ENCODE peak calls at places on chromosomes 16 and 17, in six cellular contexts. M is psoas muscle; X is NCI-H2171; O is cardiac muscle cell; N is T-helper 1 cell; P is stimulated activated CD4-positive, alpha-beta T cell treated with anti-CD3 and anti-CD28 coated beads, Interleukin-1b, Interleukin-23, amount 100 ng/mL, for 24 hours. S is an unnamed sample.

GRCh38 chr17:40326014-40326831 is 17.2 kb downstream of the RARA start:
- DNase-seq in M (peak), X (no peak), O (no peak), N (peak), P (no peak), S (peak)

GRCh38 chr17:50074227-50074626 is 18.3 kb downstream of the ITGA3 start:
- DNase-seq in M (no peak), X (no peak), O (no peak), N (no peak), P (no peak), S (no peak)

GRCh38 chr16:88073201-88073721 is 122.0 kb downstream of the BANP start:
- DNase-seq in M (peak), X (no peak), O (no peak), N (no peak), P (no peak), S (no peak)

GRCh38 chr16:50213939-50214519 is 52.3 kb upstream of the ADCY7 start:
- DNase-seq in M (no peak), X (no peak), O (peak), N (no peak), P (no peak), S (no peak)

GRCh38 chr16:75462804-75463203 is 1.7 kb downstream of the TMEM170A start:
- DNase-seq in M (no peak), X (no peak), O (no peak), N (no peak), P (no peak), S (no peak)

GRCh38 chr16:51762081-51762995 is 611.3 kb upstream of the SALL1 start:
- DNase-seq in M (peak), X (peak), O (peak), N (peak), P (peak), S (peak)

GRCh38 chr16:82138478-82139285 is 31.3 kb downstream of the MPHOSPH6 start:
- DNase-seq in M (no peak), X (no peak), O (no peak), N (no peak), P (no peak), S (no peak)

GRCh38 chr17:66331038-66331816 is 28.8 kb downstream of the PRKCA start:
- DNase-seq in M (no peak), X (no peak), O (no peak), N (peak), P (no peak), S (no peak)

GRCh38 chr16:77223184-77223583 is 24.0 kb downstream of the SYCE1L start:
- DNase-seq in M (no peak), X (no peak), O (no peak), N (no peak), P (no peak), S (no peak)

GRCh38 chr16:70703041-70703834 is 17.4 kb upstream of the MTSS2 start:
- DNase-seq in M (peak), X (peak), O (peak), N (no peak), P (no peak), S (no peak)

GRCh38 chr16:17304814-17305169 is 166.0 kb downstream of the XYLT1 start:
- DNase-seq in M (no peak), X (no peak), O (no peak), N (no peak), P (no peak), S (no peak)

GRCh38 chr17:5686246-5686645 is 101.9 kb upstream of the NLRP1 start:
- DNase-seq in M (no peak), X (no peak), O (no peak), N (no peak), P (no peak), S (no peak)